ENCODE peak calls at places on chromosomes 4 and X, in eight cellular contexts. One of them, this sample, is unnamed.

GRCh38 chr4:103996059-103996458 is 276.3 kb upstream of the TACR3 start:
- DNase-seq in kidney glomerular epithelial cell: peak
- DNase-seq in astrocyte: peak
- DNase-seq in AG04450: no peak
- DNase-seq in T-cell: no peak
- DNase-seq in activated CD8-positive, alpha-beta T cell treated with anti-CD3 and anti-CD28 coated beads, Interleukin-2, amount 10 ng/mL, durations not matched to agents 7 days and 5 days: no peak
- DNase-seq in GM19239: no peak
- DNase-seq in hippocampal formation: peak
- DNase-seq in this sample: no peak

GRCh38 chr4:137674066-137674465 is 141.8 kb upstream of the PCDH18 start:
- DNase-seq in kidney glomerular epithelial cell: no peak
- DNase-seq in GM19239: no peak
- DNase-seq in hippocampal formation: no peak
- DNase-seq in AG04450: no peak
- DNase-seq in activated CD8-positive, alpha-beta T cell treated with anti-CD3 and anti-CD28 coated beads, Interleukin-2, amount 10 ng/mL, durations not matched to agents 7 days and 5 days: no peak
- DNase-seq in astrocyte: peak
- DNase-seq in T-cell: no peak
- DNase-seq in this sample: no peak

GRCh38 chrX:49761481-49761880 is 65.7 kb upstream of the PAGE1 start:
- DNase-seq in activated CD8-positive, alpha-beta T cell treated with anti-CD3 and anti-CD28 coated beads, Interleukin-2, amount 10 ng/mL, durations not matched to agents 7 days and 5 days: peak
- DNase-seq in hippocampal formation: no peak
- DNase-seq in T-cell: no peak
- DNase-seq in astrocyte: no peak
- DNase-seq in AG04450: no peak
- DNase-seq in kidney glomerular epithelial cell: no peak
- DNase-seq in GM19239: peak
- DNase-seq in this sample: no peak

GRCh38 chr4:166585491-166585890 is 648.8 kb downstream of the SPOCK3 start:
- DNase-seq in GM19239: no peak
- DNase-seq in T-cell: no peak
- DNase-seq in activated CD8-positive, alpha-beta T cell treated with anti-CD3 and anti-CD28 coated beads, Interleukin-2, amount 10 ng/mL, durations not matched to agents 7 days and 5 days: no peak
- DNase-seq in astrocyte: no peak
- DNase-seq in hippocampal formation: no peak
- DNase-seq in AG04450: no peak
- DNase-seq in kidney glomerular epithelial cell: no peak
- DNase-seq in this sample: no peak

GRCh38 chrX:54182194-54182863 is 725 bp downstream of the FAM120C start:
- DNase-seq in T-cell: peak
- DNase-seq in astrocyte: no peak
- DNase-seq in kidney glomerular epithelial cell: no peak
- DNase-seq in activated CD8-positive, alpha-beta T cell treated with anti-CD3 and anti-CD28 coated beads, Interleukin-2, amount 10 ng/mL, durations not matched to agents 7 days and 5 days: peak
- DNase-seq in GM19239: peak
- DNase-seq in AG04450: no peak
- DNase-seq in hippocampal formation: peak
- DNase-seq in this sample: peak

GRCh38 chrX:3271485-3272186 is 74.8 kb downstream of the MXRA5 start:
- DNase-seq in AG04450: no peak
- DNase-seq in activated CD8-positive, alpha-beta T cell treated with anti-CD3 and anti-CD28 coated beads, Interleukin-2, amount 10 ng/mL, durations not matched to agents 7 days and 5 days: no peak
- DNase-seq in T-cell: no peak
- DNase-seq in astrocyte: peak
- DNase-seq in kidney glomerular epithelial cell: peak
- DNase-seq in hippocampal formation: no peak
- DNase-seq in GM19239: no peak
- DNase-seq in this sample: no peak

GRCh38 chr4:101037938-101038413 is 309.4 kb downstream of the PPP3CA start:
- DNase-seq in hippocampal formation: no peak
- DNase-seq in GM19239: no peak
- DNase-seq in AG04450: no peak
- DNase-seq in kidney glomerular epithelial cell: no peak
- DNase-seq in T-cell: no peak
- DNase-seq in astrocyte: no peak
- DNase-seq in activated CD8-positive, alpha-beta T cell treated with anti-CD3 and anti-CD28 coated beads, Interleukin-2, amount 10 ng/mL, durations not matched to agents 7 days and 5 days: peak
- DNase-seq in this sample: no peak

GRCh38 chr4:86043755-86044592 is 315.9 kb downstream of the MAPK10 start:
- DNase-seq in activated CD8-positive, alpha-beta T cell treated with anti-CD3 and anti-CD28 coated beads, Interleukin-2, amount 10 ng/mL, durations not matched to agents 7 days and 5 days: peak
- DNase-seq in hippocampal formation: peak
- DNase-seq in astrocyte: no peak
- DNase-seq in kidney glomerular epithelial cell: peak
- DNase-seq in AG04450: no peak
- DNase-seq in T-cell: no peak
- DNase-seq in GM19239: peak
- DNase-seq in this sample: no peak

GRCh38 chr4:176400816-176401461 is 81.2 kb downstream of the SPCS3 start:
- DNase-seq in astrocyte: peak
- DNase-seq in kidney glomerular epithelial cell: peak
- DNase-seq in T-cell: no peak
- DNase-seq in hippocampal formation: no peak
- DNase-seq in GM19239: no peak
- DNase-seq in AG04450: no peak
- DNase-seq in activated CD8-positive, alpha-beta T cell treated with anti-CD3 and anti-CD28 coated beads, Interleukin-2, amount 10 ng/mL, durations not matched to agents 7 days and 5 days: no peak
- DNase-seq in this sample: no peak

GRCh38 chr4:174865418-174865985 is 36.5 kb upstream of the GLRA3 start:
- DNase-seq in T-cell: no peak
- DNase-seq in astrocyte: no peak
- DNase-seq in AG04450: no peak
- DNase-seq in kidney glomerular epithelial cell: no peak
- DNase-seq in GM19239: no peak
- DNase-seq in hippocampal formation: no peak
- DNase-seq in activated CD8-positive, alpha-beta T cell treated with anti-CD3 and anti-CD28 coated beads, Interleukin-2, amount 10 ng/mL, durations not matched to agents 7 days and 5 days: no peak
- DNase-seq in this sample: no peak

GRCh38 chr4:183098080-183098722 is 856 bp upstream of the WWC2 start:
- DNase-seq in T-cell: no peak
- DNase-seq in AG04450: no peak
- DNase-seq in activated CD8-positive, alpha-beta T cell treated with anti-CD3 and anti-CD28 coated beads, Interleukin-2, amount 10 ng/mL, durations not matched to agents 7 days and 5 days: no peak
- DNase-seq in hippocampal formation: no peak
- DNase-seq in GM19239: no peak
- DNase-seq in kidney glomerular epithelial cell: no peak
- DNase-seq in astrocyte: no peak
- DNase-seq in this sample: no peak

GRCh38 chr4:164768516-164768915 is 14.6 kb downstream of the SMIM31 start:
- DNase-seq in activated CD8-positive, alpha-beta T cell treated with anti-CD3 and anti-CD28 coated beads, Interleukin-2, amount 10 ng/mL, durations not matched to agents 7 days and 5 days: no peak
- DNase-seq in hippocampal formation: peak
- DNase-seq in astrocyte: no peak
- DNase-seq in AG04450: no peak
- DNase-seq in GM19239: no peak
- DNase-seq in T-cell: no peak
- DNase-seq in kidney glomerular epithelial cell: peak
- DNase-seq in this sample: no peak

GRCh38 chr4:159060161-159060560 is 42.7 kb upstream of the RAPGEF2 start:
- DNase-seq in kidney glomerular epithelial cell: no peak
- DNase-seq in T-cell: no peak
- DNase-seq in hippocampal formation: peak
- DNase-seq in activated CD8-positive, alpha-beta T cell treated with anti-CD3 and anti-CD28 coated beads, Interleukin-2, amount 10 ng/mL, durations not matched to agents 7 days and 5 days: no peak
- DNase-seq in GM19239: no peak
- DNase-seq in AG04450: no peak
- DNase-seq in astrocyte: no peak
- DNase-seq in this sample: no peak

This sample was measured in amygdala.